ENCODE peak calls at places on chromosomes 16 and 17, in five cellular contexts. One of them, this sample, is unnamed.

GRCh38 chr16:78638371-78638770 is 538.9 kb downstream of the WWOX start:
- DNase-seq in GM03348: no peak
- DNase-seq in left ventricle myocardium superior: no peak
- DNase-seq in mucosa of gallbladder: no peak
- DNase-seq in ovary: no peak
- DNase-seq in this sample: no peak

GRCh38 chr17:27818311-27819170 is 18.2 kb upstream of the NOS2 start:
- DNase-seq in mucosa of gallbladder: no peak
- DNase-seq in ovary: peak
- DNase-seq in GM03348: no peak
- DNase-seq in left ventricle myocardium superior: peak
- DNase-seq in this sample: no peak

GRCh38 chr16:4700997-4701743 is 7.8 kb downstream of the NUDT16L1 start:
- DNase-seq in GM03348: no peak
- DNase-seq in left ventricle myocardium superior: peak
- DNase-seq in ovary: no peak
- DNase-seq in mucosa of gallbladder: no peak
- DNase-seq in this sample: no peak

GRCh38 chr16:17346774-17347569 is 123.8 kb downstream of the XYLT1 start:
- DNase-seq in mucosa of gallbladder: no peak
- DNase-seq in ovary: no peak
- DNase-seq in GM03348: no peak
- DNase-seq in left ventricle myocardium superior: no peak
- DNase-seq in this sample: peak

GRCh38 chr16:56347670-56348069 is 77.7 kb downstream of the AMFR start:
- DNase-seq in left ventricle myocardium superior: peak
- DNase-seq in GM03348: no peak
- DNase-seq in ovary: no peak
- DNase-seq in mucosa of gallbladder: no peak
- DNase-seq in this sample: no peak

GRCh38 chr17:81537343-81537855 is 9.2 kb downstream of the FSCN2 start:
- DNase-seq in left ventricle myocardium superior: peak
- DNase-seq in ovary: no peak
- DNase-seq in mucosa of gallbladder: no peak
- DNase-seq in GM03348: peak
- DNase-seq in this sample: peak

GRCh38 chr17:76085731-76086366 is 6.9 kb downstream of the ZACN start:
- DNase-seq in GM03348: no peak
- DNase-seq in ovary: no peak
- DNase-seq in mucosa of gallbladder: no peak
- DNase-seq in left ventricle myocardium superior: no peak
- DNase-seq in this sample: no peak

GRCh38 chr17:14950216-14950615 is 314.9 kb downstream of the PMP22 start:
- DNase-seq in left ventricle myocardium superior: no peak
- DNase-seq in GM03348: peak
- DNase-seq in mucosa of gallbladder: no peak
- DNase-seq in ovary: no peak
- DNase-seq in this sample: no peak

This sample was measured in testis.